ENCODE peak calls at places on chromosome 4, in eight cellular contexts. J, U, W, N, F, H, Y and O are unnamed samples.

GRCh38 chr4:185792384-185793146 is 19.4 kb downstream of the SORBS2 start:
- DNase-seq in Y (no peak), N (no peak), W (no peak), J (peak; percentile 75), F (no peak), H (no peak), U (no peak), O (no peak)

GRCh38 chr4:2745981-2746806 is 9.9 kb downstream of the TNIP2 start:
- DNase-seq in U (no peak), J (no peak), H (no peak), W (no peak), F (no peak), Y (no peak), N (peak; percentile 51), O (no peak)

GRCh38 chr4:127698789-127699200 is 31.4 kb upstream of the SLC25A31 start:
- DNase-seq in U (no peak), Y (no peak), W (no peak), F (no peak), H (no peak), J (peak; percentile 65), N (no peak), O (no peak)

GRCh38 chr4:616911-617643 is 8.3 kb upstream of the PDE6B start:
- DNase-seq in Y (no peak), F (no peak), N (no peak), W (no peak), J (no peak), U (no peak), H (no peak), O (peak; percentile 64)

GRCh38 chr4:53987761-53988171 is 76.6 kb downstream of the CHIC2 start:
- DNase-seq in F (no peak), W (no peak), J (peak; percentile 38), N (no peak), H (no peak), Y (no peak), U (no peak), O (no peak)

GRCh38 chr4:112515278-112516075 is 503 bp downstream of the NEUROG2 start:
- DNase-seq in H (peak; percentile 51), F (peak; percentile 59), Y (peak; percentile 65), U (no peak), W (no peak), J (no peak), N (no peak), O (no peak)

GRCh38 chr4:94621491-94622080 is 136.2 kb upstream of the BMPR1B start:
- DNase-seq in W (no peak), U (no peak), H (peak; percentile 27), F (no peak), N (no peak), J (no peak), Y (no peak), O (no peak)

GRCh38 chr4:147479817-147480216 is 1.1 kb upstream of the EDNRA start:
- DNase-seq in W (no peak), N (no peak), J (peak; percentile 18), Y (no peak), F (no peak), H (no peak), U (peak; percentile 44), O (no peak)

GRCh38 chr4:128513664-128514484 is 226.3 kb upstream of the PGRMC2 start:
- DNase-seq in N (no peak), H (no peak), U (no peak), F (no peak), W (no peak), Y (no peak), J (no peak), O (no peak)

GRCh38 chr4:132572210-132572609 is 576.9 kb upstream of the PCDH10 start:
- DNase-seq in J (no peak), H (no peak), W (no peak), Y (no peak), F (no peak), N (no peak), U (no peak), O (no peak)

GRCh38 chr4:168666531-168666930 is 169.7 kb downstream of the PALLD start:
- DNase-seq in F (no peak), N (no peak), W (no peak), Y (no peak), J (peak; percentile 43), U (no peak), H (no peak), O (no peak)

GRCh38 chr4:122364700-122365404 is 14.0 kb upstream of the ADAD1 start:
- DNase-seq in H (no peak), U (no peak), Y (peak; percentile 37), F (no peak), W (no peak), N (no peak), J (no peak), O (no peak)

GRCh38 chr4:187363453-187363852 is 632.1 kb upstream of the ZFP42 start:
- DNase-seq in H (no peak), J (no peak), U (no peak), N (no peak), F (no peak), W (no peak), Y (no peak), O (no peak)

DNA sequence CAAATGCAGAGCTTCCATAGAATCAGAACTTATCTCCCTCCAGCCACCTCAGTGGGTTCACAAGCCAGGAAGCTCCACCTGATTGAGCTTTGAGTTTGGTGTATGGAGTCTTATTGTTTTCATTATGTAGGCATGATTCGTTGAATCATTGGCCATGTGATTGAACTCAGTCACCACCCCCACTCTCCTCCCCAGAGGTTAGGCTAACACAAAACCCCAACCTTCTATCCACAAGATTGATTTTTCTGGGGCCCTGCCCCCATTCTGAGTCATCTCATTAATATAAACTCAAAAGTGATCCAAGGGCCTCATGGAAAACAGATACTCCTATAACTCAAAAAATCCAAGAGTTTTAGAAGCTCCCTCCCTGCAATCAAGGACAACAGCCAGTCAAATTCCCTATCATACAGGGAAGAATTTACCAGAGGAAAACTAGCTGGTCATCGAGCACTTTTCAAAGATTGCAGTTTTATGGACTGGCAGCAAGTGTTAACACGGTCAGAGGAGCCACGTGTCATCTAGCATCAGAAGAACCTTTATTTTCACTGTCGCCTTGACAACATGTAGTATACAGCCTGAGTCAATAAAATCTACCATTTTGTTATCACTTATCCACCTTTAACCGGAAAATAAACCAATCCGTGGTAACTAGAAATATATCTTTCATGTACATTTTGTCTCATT is 35.9 kb upstream of the GUCY1B1 start:
- DNase-seq in F (no peak), W (no peak), N (no peak), H (no peak), Y (no peak), U (no peak), J (no peak), O (no peak)
- TF ChIP-seq CTCF in F (no peak), W (no peak), N (no peak), H (no peak), Y (no peak), U (no peak), J (no peak), O (no peak)

GRCh38 chr4:152098365-152099060 is 337.7 kb upstream of the GATB start:
- DNase-seq in Y (no peak), J (no peak), U (no peak), N (no peak), W (no peak), H (no peak), F (no peak), O (no peak)

GRCh38 chr4:152100378-152101201 is 339.8 kb upstream of the GATB start:
- DNase-seq in F (no peak), N (no peak), H (no peak), Y (no peak), U (no peak), J (no peak), W (no peak), O (no peak)

GRCh38 chr4:152099061-152099425 is 338.2 kb upstream of the GATB start:
- DNase-seq in H (no peak), Y (no peak), J (no peak), F (no peak), U (no peak), W (no peak), N (no peak), O (no peak)

GRCh38 chr4:152101546-152102183 is 340.9 kb upstream of the GATB start:
- DNase-seq in J (no peak), N (no peak), U (no peak), H (no peak), Y (no peak), W (no peak), F (no peak), O (no peak)

GRCh38 chr4:152099555-152099954 is 338.7 kb upstream of the GATB start:
- DNase-seq in W (no peak), F (no peak), U (no peak), H (no peak), Y (no peak), N (no peak), J (no peak), O (no peak)
- TF ChIP-seq CTCF in W (no peak), F (no peak), U (no peak), H (no peak), Y (no peak), N (no peak), J (peak; percentile 24), O (no peak)

GRCh38 chr4:177671387-177671786 is 229.2 kb upstream of the AGA start:
- DNase-seq in U (no peak), W (no peak), H (no peak), J (no peak), N (no peak), Y (no peak), F (no peak), O (no peak)

GRCh38 chr4:177671845-177672244 is 229.6 kb upstream of the AGA start:
- DNase-seq in J (no peak), N (no peak), H (no peak), W (no peak), Y (no peak), F (no peak), U (no peak), O (no peak)

DNA sequence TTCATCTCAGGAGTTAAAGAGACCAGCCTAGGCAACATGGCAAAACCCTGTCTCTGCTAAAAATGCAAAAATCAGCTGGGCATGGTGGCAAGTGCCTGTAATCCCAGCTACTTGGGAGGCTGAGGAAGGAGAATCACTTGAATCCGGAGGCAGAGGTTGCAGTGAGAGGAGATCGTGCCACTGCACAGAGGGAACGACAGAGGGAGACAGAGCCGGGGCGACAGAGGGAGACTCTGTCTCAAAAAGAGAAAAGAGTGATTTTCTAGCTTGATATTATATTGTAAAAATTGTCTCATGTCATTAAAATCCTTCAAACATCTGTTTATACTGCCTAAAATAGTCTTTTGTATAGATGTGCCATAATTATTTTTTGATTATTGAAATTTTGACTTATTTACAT is 225.4 kb upstream of the AGA start:
- DNase-seq in N (no peak), H (no peak), J (no peak), F (no peak), Y (no peak), U (no peak), W (no peak), O (no peak)
- TF ChIP-seq CTCF in N (no peak), H (no peak), J (peak; percentile 11), F (no peak), Y (no peak), U (no peak), W (no peak), O (peak; percentile 45)

GRCh38 chr4:126109836-126110235 is 795.1 kb downstream of the FAT4 start:
- DNase-seq in Y (no peak), W (no peak), J (no peak), N (no peak), U (no peak), H (no peak), F (no peak), O (no peak)

DNA sequence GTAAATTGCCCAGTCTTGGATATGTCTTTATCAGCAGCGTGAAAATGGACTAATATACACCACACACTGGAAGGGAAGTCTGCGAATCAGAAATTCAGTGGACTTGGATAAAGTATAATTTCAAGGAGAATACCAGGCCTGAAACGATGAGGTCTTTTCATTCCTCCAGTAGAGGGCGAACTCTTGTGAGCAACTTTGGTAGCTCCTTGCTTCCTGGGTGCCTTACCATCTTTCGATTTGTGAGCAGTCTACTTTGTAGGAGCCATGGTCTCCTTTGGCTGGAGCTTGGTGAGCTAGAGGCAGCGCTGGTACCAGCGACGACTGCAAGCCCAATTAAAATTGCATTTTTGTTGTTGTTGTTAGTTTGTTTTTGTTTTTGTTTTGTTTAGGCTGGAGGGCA is 791.9 kb downstream of the FAT4 start:
- DNase-seq in N (no peak), U (no peak), W (no peak), J (no peak), Y (no peak), F (no peak), H (no peak), O (no peak)
- TF ChIP-seq CTCF in N (no peak), U (no peak), W (no peak), J (no peak), Y (peak; percentile 35), F (peak; percentile 21), H (peak; percentile 40), O (peak; percentile 40)